ENCODE peak calls at places on chromosome 2, in seven cellular contexts. V is memory B cell; F is NCI-H2029; K is testis; X is fibroblast of pulmonary artery; J is activated effector memory CD4-positive, alpha-beta T cell treated with Interleukin-2 at 50 U/mL for 16 hours; M is central memory CD4-positive, alpha-beta T cell. P is an unnamed sample.

GRCh38 chr2:201440182-201440581 is 11.1 kb downstream of the TRAK2 start:
- DNase-seq in V (no peak), F (peak), K (no peak), X (no peak), J (no peak), M (no peak), P (no peak)

GRCh38 chr2:70460333-70460732 is 93.3 kb downstream of the TGFA start:
- DNase-seq in V (no peak), F (no peak), K (no peak), X (no peak), J (no peak), M (no peak), P (no peak)

GRCh38 chr2:205107810-205108209 is 562.5 kb downstream of the PARD3B start:
- DNase-seq in V (no peak), F (no peak), K (no peak), X (no peak), J (no peak), M (no peak), P (no peak)

GRCh38 chr2:195105581-195105980 is 551.4 kb upstream of the SLC39A10 start:
- DNase-seq in V (no peak), F (no peak), K (no peak), X (no peak), J (no peak), M (no peak), P (no peak)

GRCh38 chr2:207227062-207227748 is 61.5 kb upstream of the KLF7 start:
- DNase-seq in V (no peak), F (peak), K (peak), X (peak), J (no peak), M (no peak), P (no peak)

GRCh38 chr2:47126783-47127182 is 28.3 kb downstream of the STPG4 start:
- DNase-seq in V (no peak), F (no peak), K (no peak), X (no peak), J (no peak), M (no peak), P (no peak)

GRCh38 chr2:190181066-190181681 is 118.6 kb upstream of the MSTN start:
- DNase-seq in V (peak), F (no peak), K (no peak), X (no peak), J (no peak), M (no peak), P (no peak)

GRCh38 chr2:237315170-237315880 is 98.6 kb downstream of the COL6A3 start:
- DNase-seq in V (no peak), F (no peak), K (peak), X (peak), J (no peak), M (no peak), P (no peak)

GRCh38 chr2:126906781-126907180 is 8.1 kb downstream of the TEX51 start:
- DNase-seq in V (no peak), F (no peak), K (peak), X (no peak), J (no peak), M (no peak), P (no peak)

GRCh38 chr2:193806088-193806774 is 1611.5 kb upstream of the TMEFF2 start:
- DNase-seq in V (no peak), F (no peak), K (peak), X (peak), J (no peak), M (no peak), P (no peak)

GRCh38 chr2:183284606-183285005 is 160.4 kb downstream of the NUP35 start:
- DNase-seq in V (no peak), F (no peak), K (no peak), X (peak), J (no peak), M (no peak), P (peak)

GRCh38 chr2:101396352-101396717 is 9.0 kb upstream of the CREG2 start:
- DNase-seq in V (no peak), F (no peak), K (no peak), X (peak), J (no peak), M (no peak), P (no peak)

GRCh38 chr2:213932-214693 is 49.7 kb downstream of the SH3YL1 start:
- DNase-seq in V (no peak), F (peak), K (no peak), X (no peak), J (no peak), M (no peak), P (no peak)

GRCh38 chr2:57886196-57886786 is 160.3 kb upstream of the VRK2 start:
- DNase-seq in V (no peak), F (peak), K (no peak), X (no peak), J (no peak), M (no peak), P (no peak)